ENCODE peak calls at places on chromosomes 4 and X, in six cellular contexts. U is astrocyte of the cerebellum, Y is fibroblast of lung, J is heart left ventricle, I is cardiac fibroblast, W is psoas muscle. O is an unnamed sample.

GRCh38 chr4:68369474-68369805 is 19.6 kb upstream of the YTHDC1 start:
- DNase-seq in W (no peak), U (no peak), Y (no peak), I (no peak), J (no peak), O (no peak)

GRCh38 chrX:121869876-121870477 is 822.6 kb downstream of the GLUD2 start:
- DNase-seq in J (no peak), I (no peak), Y (no peak), U (no peak), W (no peak), O (no peak)

GRCh38 chr4:108834167-108834566 is 71.3 kb upstream of the ETNPPL start:
- DNase-seq in I (peak; percentile 17), Y (peak; percentile 47), U (peak; percentile 20), W (no peak), J (no peak), O (no peak)

GRCh38 chr4:58061967-58062366 is 951.8 kb upstream of the IGFBP7 start:
- DNase-seq in I (no peak), Y (no peak), J (no peak), W (no peak), U (no peak), O (no peak)

GRCh38 chr4:38449506-38450174 is 214.4 kb upstream of the KLF3 start:
- DNase-seq in J (no peak), Y (no peak), W (no peak), U (no peak), I (no peak), O (no peak)

GRCh38 chr4:37917388-37917787 is 26.5 kb downstream of the TBC1D1 start:
- DNase-seq in I (no peak), J (peak; percentile 52), Y (no peak), W (no peak), U (no peak), O (no peak)

GRCh38 chrX:97845451-97845850 is 961.7 kb downstream of the RPA4 start:
- DNase-seq in J (no peak), U (no peak), Y (no peak), W (no peak), I (no peak), O (no peak)

GRCh38 chrX:33183366-33183765 is 28.0 kb downstream of the DMD start:
- DNase-seq in I (peak; percentile 59), U (peak; percentile 38), Y (peak; percentile 74), W (peak; percentile 31), J (peak; percentile 51), O (no peak)

GRCh38 chr4:81666491-81666890 is 194.8 kb upstream of the RASGEF1B start:
- DNase-seq in Y (no peak), I (no peak), W (no peak), U (no peak), J (no peak), O (no peak)

GRCh38 chrX:80223922-80224579 is 196.2 kb upstream of the TENT5D start:
- DNase-seq in U (no peak), I (peak; percentile 2), W (no peak), Y (no peak), J (no peak), O (no peak)

GRCh38 chr4:125784741-125785140 is 470.0 kb downstream of the FAT4 start:
- DNase-seq in Y (no peak), I (no peak), U (no peak), W (no peak), J (no peak), O (no peak)

GRCh38 chr4:101279377-101279871 is 67.9 kb downstream of the PPP3CA start:
- DNase-seq in J (peak; percentile 66), I (peak; percentile 99), U (peak; percentile 87), Y (peak; percentile 92), W (peak; percentile 17), O (peak; percentile 9)

GRCh38 chr4:147052361-147052760 is 106.7 kb upstream of the TTC29 start:
- DNase-seq in I (no peak), Y (no peak), U (no peak), W (no peak), J (no peak), O (no peak)

GRCh38 chr4:107379054-107379869 is 340.8 kb downstream of the PAPSS1 start:
- DNase-seq in W (no peak), Y (peak; percentile 38), I (peak; percentile 30), J (no peak), U (peak; percentile 33), O (no peak)

GRCh38 chrX:132786217-132786616 is 172.2 kb downstream of the HS6ST2 start:
- DNase-seq in W (no peak), I (no peak), Y (peak; percentile 28), J (no peak), U (peak; percentile 4), O (no peak)

GRCh38 chr4:17636696-17637351 is 22.4 kb downstream of the MED28 start:
- DNase-seq in W (peak; percentile 78), J (peak; percentile 75), U (peak; percentile 48), Y (peak; percentile 75), I (peak; percentile 79), O (peak; percentile 21)

GRCh38 chrX:115284877-115285276 is 4.6 kb upstream of the LUZP4 start:
- DNase-seq in J (no peak), Y (peak; percentile 17), I (peak; percentile 15), W (no peak), U (no peak), O (no peak)

GRCh38 chrX:153495903-153496629 is 1.3 kb downstream of the BGN start:
- DNase-seq in I (no peak), U (no peak), Y (no peak), W (no peak), J (no peak), O (no peak)

GRCh38 chr4:15147709-15148651 is 145.7 kb downstream of the CPEB2 start:
- DNase-seq in Y (no peak), W (no peak), J (no peak), U (no peak), I (peak; percentile 33), O (no peak)

GRCh38 chr4:80732010-80732409 is 298.5 kb upstream of the BMP3 start:
- DNase-seq in W (no peak), J (no peak), I (no peak), Y (peak; percentile 2), U (peak; percentile 9), O (no peak)

GRCh38 chr4:17535906-17536305 is 20.9 kb downstream of the CLRN2 start:
- DNase-seq in W (no peak), I (no peak), J (no peak), U (no peak), Y (no peak), O (no peak)

GRCh38 chrX:111728096-111728495 is 47.1 kb downstream of the ALG13 start:
- DNase-seq in J (no peak), W (no peak), U (no peak), I (no peak), Y (no peak), O (no peak)

GRCh38 chrX:118459494-118459893 is 36.1 kb upstream of the DOCK11 start:
- DNase-seq in Y (peak; percentile 66), U (peak; percentile 26), I (peak; percentile 66), J (no peak), W (no peak), O (no peak)

GRCh38 chr4:56653461-56654237 is 27.4 kb downstream of the HOPX start:
- DNase-seq in U (no peak), J (no peak), I (no peak), Y (no peak), W (no peak), O (no peak)

GRCh38 chr4:151087467-151087866 is 12.0 kb upstream of the RPS3A start:
- DNase-seq in I (no peak), U (no peak), W (no peak), J (no peak), Y (no peak), O (no peak)

GRCh38 chr4:26861434-26862186 is 969 bp downstream of the STIM2 start:
- DNase-seq in J (peak; percentile 79), I (peak; percentile 67), W (peak; percentile 72), U (no peak), Y (peak; percentile 68), O (no peak)

DNA sequence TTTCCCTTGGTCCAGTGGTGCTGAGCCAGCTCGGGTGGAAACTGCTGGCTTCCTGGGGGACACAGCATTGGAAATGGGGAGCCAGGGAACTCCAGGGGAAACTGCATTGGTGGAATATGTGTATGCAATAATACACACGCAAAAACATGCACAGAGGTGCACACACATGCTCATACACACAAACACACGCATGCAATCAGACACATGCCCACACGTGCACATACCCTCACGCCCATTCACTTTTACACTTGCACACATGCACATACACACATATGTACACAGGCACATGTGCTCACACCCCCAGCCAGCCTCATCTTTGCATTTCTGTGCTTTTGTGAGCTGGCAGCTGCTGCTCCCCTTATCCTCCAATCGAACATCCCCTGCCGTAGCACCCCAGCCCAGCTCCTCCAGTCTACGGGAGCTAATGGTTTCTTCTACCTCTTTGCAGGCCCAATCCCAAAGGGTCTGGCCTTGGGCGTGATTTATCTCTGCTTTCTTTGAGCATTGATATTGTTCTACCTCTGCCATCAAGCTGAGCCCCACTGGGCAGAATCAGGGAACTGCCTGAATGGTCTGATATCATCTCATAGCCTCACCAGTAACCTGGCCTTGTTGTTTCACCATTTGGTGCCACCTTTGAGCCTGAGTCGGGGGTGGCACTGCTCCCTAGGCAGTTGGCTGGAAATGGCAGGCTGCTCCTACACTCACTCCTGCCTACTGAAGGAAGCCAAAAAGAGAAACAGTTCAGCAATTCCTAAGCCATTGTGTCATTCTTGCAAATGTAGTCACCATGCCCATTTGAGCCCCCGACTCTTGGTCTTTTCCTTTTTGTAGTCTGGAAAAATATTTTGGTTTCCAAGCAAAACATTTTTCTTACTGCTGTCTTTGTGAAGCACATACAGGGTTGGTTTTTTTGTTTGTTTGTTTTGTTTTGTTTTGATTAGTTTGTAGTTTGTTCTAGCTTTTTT is 104.4 kb upstream of the MAMLD1 start:
- DNase-seq in W (no peak), J (no peak), I (peak; percentile 5), U (no peak), Y (peak; percentile 5), O (peak; percentile 60)
- H3K4me3 ChIP-seq in W (no peak overlapping the region), J (no peak overlapping the region), I (no peak overlapping the region), U (no peak overlapping the region), Y (no peak overlapping the region), O (no peak overlapping the region)

GRCh38 chr4:168636506-168637176 is 139.8 kb downstream of the PALLD start:
- DNase-seq in W (no peak), I (peak; percentile 80), U (no peak), Y (peak; percentile 89), J (no peak), O (no peak)
- H3K4me3 ChIP-seq in W (no peak overlapping the region), I (no peak overlapping the region), U (no peak overlapping the region), Y (no peak overlapping the region), J (no peak overlapping the region), O (no peak overlapping the region)

DNA sequence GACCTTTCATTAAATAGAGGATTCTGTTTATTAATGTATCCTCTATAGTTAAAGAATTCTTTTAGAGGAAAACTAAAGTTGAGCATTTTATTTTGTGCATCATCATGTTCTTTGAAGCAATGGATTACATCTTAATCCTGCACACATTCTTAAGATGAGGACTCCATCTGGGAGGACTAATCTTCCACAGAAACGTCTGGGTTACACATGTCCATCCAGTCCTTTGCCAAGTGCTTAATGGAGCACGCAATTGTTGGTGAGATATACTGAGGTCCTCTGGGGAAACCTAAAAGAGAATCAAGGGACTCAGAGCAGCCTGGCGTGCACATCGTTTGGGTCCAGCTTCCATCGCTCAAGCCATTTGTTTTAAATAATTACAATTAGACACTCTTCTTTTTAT is 115.1 kb upstream of the SFRP2 start:
- DNase-seq in J (no peak), W (no peak), I (no peak), U (no peak), Y (no peak), O (no peak)
- H3K4me3 ChIP-seq in J (no peak overlapping the region), W (no peak overlapping the region), I (no peak overlapping the region), U (no peak overlapping the region), Y (no peak overlapping the region), O (no peak overlapping the region)

DNA sequence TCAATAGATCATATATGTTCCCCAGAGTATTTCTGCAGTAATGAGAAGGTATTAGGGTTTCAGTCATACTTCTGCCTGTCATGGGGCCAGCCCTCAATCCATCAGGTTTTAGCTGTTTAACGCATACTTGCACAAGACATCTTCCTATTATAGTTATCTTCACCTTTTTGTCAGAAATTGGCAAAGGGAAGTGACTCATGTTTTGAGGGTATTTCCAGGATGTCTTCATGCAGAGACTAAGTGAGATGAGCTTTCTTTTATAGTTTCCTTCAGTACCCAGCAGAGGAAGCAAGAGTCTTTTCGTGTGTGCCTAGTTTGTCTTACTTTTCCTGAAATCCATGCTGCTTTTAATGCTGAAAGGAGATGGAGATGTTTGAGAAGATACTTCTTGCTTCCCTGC is 9.5 kb downstream of the CSTF2 start:
- DNase-seq in I (peak; percentile 14), J (no peak), U (no peak), Y (peak; percentile 1), W (no peak), O (no peak)
- H3K4me3 ChIP-seq in I (no peak overlapping the region), J (no peak overlapping the region), U (no peak overlapping the region), Y (no peak overlapping the region), W (no peak overlapping the region), O (no peak overlapping the region)